ENCODE peak calls at places on chromosomes 3 and 15, in nine cellular contexts. Z, J, S, B, Q, X, E, L and R are unnamed samples.

GRCh38 chr3:69091389-69092029 is 6.8 kb downstream of the ARL6IP5 start:
- DNase-seq in E (no peak), L (no peak), X (no peak), B (no peak), S (no peak), Z (no peak), J (no peak), Q (no peak), R (no peak)

GRCh38 chr3:129618901-129619671 is 12.6 kb upstream of the PLXND1 start:
- DNase-seq in Q (peak; percentile 64), Z (no peak), S (no peak), L (no peak), E (no peak), J (no peak), B (no peak), X (no peak), R (peak; percentile 74)

GRCh38 chr3:159941043-159941994 is 47.3 kb upstream of the IL12A start:
- DNase-seq in B (peak; percentile 3), L (no peak), Z (no peak), E (no peak), Q (no peak), X (no peak), J (no peak), S (no peak), R (no peak)

GRCh38 chr3:128493221-128494151 is 485 bp upstream of the GATA2 start:
- DNase-seq in Q (peak; percentile 59), J (no peak), E (no peak), L (no peak), X (no peak), Z (no peak), S (no peak), B (no peak), R (no peak)

GRCh38 chr3:162740941-162741596 is 1244.5 kb downstream of the OTOL1 start:
- DNase-seq in Z (no peak), J (no peak), S (no peak), X (no peak), L (no peak), B (no peak), E (no peak), Q (no peak), R (no peak)

GRCh38 chr3:110903771-110904532 is 167.7 kb upstream of the NECTIN3 start:
- DNase-seq in J (no peak), L (no peak), B (no peak), Z (no peak), E (no peak), X (no peak), Q (no peak), S (no peak), R (no peak)

GRCh38 chr15:95923797-95924196 is 406.7 kb upstream of the NR2F2 start:
- DNase-seq in B (no peak), X (no peak), Q (no peak), E (no peak), L (no peak), J (no peak), S (no peak), Z (no peak), R (no peak)

GRCh38 chr15:97316362-97316761 is 644.1 kb upstream of the ARRDC4 start:
- DNase-seq in X (no peak), E (no peak), S (no peak), B (no peak), J (no peak), L (no peak), Z (no peak), Q (no peak), R (no peak)

GRCh38 chr15:73571346-73571745 is 61.8 kb downstream of the NPTN start:
- DNase-seq in Q (no peak), E (no peak), S (no peak), X (no peak), J (no peak), Z (no peak), L (no peak), B (no peak), R (peak; percentile 34)

GRCh38 chr3:146975476-146975875 is 370.3 kb upstream of the PLSCR5 start:
- DNase-seq in J (no peak), X (no peak), S (no peak), L (no peak), B (no peak), Z (no peak), E (no peak), Q (no peak), R (no peak)

GRCh38 chr15:38254065-38254883 is 1.6 kb downstream of the SPRED1 start:
- DNase-seq in E (no peak), Z (no peak), X (no peak), J (peak; percentile 60), B (peak; percentile 50), S (no peak), L (peak; percentile 26), Q (peak; percentile 70), R (no peak)

GRCh38 chr15:40280260-40281056 is 2.4 kb downstream of the ANKRD63 start:
- DNase-seq in S (no peak), Q (no peak), Z (no peak), B (no peak), E (no peak), L (no peak), J (no peak), X (no peak), R (peak; percentile 31)

GRCh38 chr3:71299160-71299559 is 284.4 kb downstream of the FOXP1 start:
- DNase-seq in S (no peak), Z (no peak), E (no peak), J (no peak), L (no peak), B (peak; percentile 56), Q (no peak), X (no peak), R (no peak)

GRCh38 chr3:196135693-196136639 is 54.1 kb upstream of the TFRC start:
- DNase-seq in Q (no peak), Z (no peak), S (no peak), B (no peak), L (peak; percentile 34), E (no peak), J (no peak), X (no peak), R (no peak)

GRCh38 chr15:50145451-50145872 is 26.4 kb upstream of the ATP8B4 start:
- DNase-seq in L (peak; percentile 68), Q (no peak), X (no peak), Z (no peak), S (no peak), B (no peak), J (peak; percentile 22), E (no peak), R (no peak)

GRCh38 chr3:97793415-97794019 is 28.3 kb upstream of the CRYBG3 start:
- DNase-seq in Q (no peak), E (no peak), X (no peak), B (no peak), Z (no peak), L (peak; percentile 33), J (peak; percentile 6), S (no peak), R (no peak)

GRCh38 chr3:158455406-158455805 is 115.6 kb upstream of the MLF1 start:
- DNase-seq in S (no peak), L (no peak), Q (no peak), Z (no peak), B (no peak), X (no peak), E (no peak), J (no peak), R (no peak)

GRCh38 chr3:112778298-112779008 is 68.2 kb downstream of the CD200R1L start:
- DNase-seq in Z (no peak), B (no peak), L (peak; percentile 55), X (no peak), S (no peak), Q (no peak), E (no peak), J (no peak), R (no peak)

GRCh38 chr3:43754316-43754715 is 63.6 kb downstream of the ABHD5 start:
- DNase-seq in Q (no peak), S (no peak), X (no peak), L (peak; percentile 37), Z (no peak), J (no peak), B (no peak), E (no peak), R (no peak)